ENCODE peak calls at places on chromosomes 11 and 22, in four cellular contexts. M, G, A and Q are unnamed samples. For H3K36me3, the result is how much of the 10 kb centered on the place peaks cover.

GRCh38 chr11:46895821-46896220 is 22.5 kb downstream of the LRP4 start:
- DNase-seq in M (peak), G (no peak), A (no peak), Q (no peak)

GRCh38 chr11:24496728-24497396 is at the start of gene LUZP2:
- DNase-seq in M (peak), G (no peak), A (peak), Q (peak)

GRCh38 chr11:14189874-14190273 is 169.1 kb downstream of the RRAS2 start:
- DNase-seq in M (no peak), G (no peak), A (no peak), Q (no peak)

GRCh38 chr11:8712506-8712905 is 29.9 kb downstream of the RPL27A start:
- DNase-seq in M (no peak), G (no peak), A (no peak), Q (no peak)

GRCh38 chr11:95549276-95549675 is 240.3 kb downstream of the FAM76B start:
- DNase-seq in M (no peak), G (no peak), A (no peak), Q (no peak)

GRCh38 chr11:57476883-57477506 is 16.7 kb downstream of the RTN4RL2 start:
- DNase-seq in M (no peak), G (no peak), A (no peak), Q (no peak)

GRCh38 chr11:1391165-1392010 is 1.7 kb downstream of the BRSK2 start:
- DNase-seq in M (no peak), G (no peak), A (no peak), Q (no peak)

GRCh38 chr11:126602349-126602940 is 247.0 kb downstream of the ST3GAL4 start:
- DNase-seq in M (no peak), G (no peak), A (no peak), Q (no peak)

GRCh38 chr22:29306175-29306829 is at the start of gene GAS2L1:
- DNase-seq in M (peak), G (peak), A (no peak), Q (peak)

GRCh38 chr11:23284626-23285025 is 424.4 kb upstream of the CCDC179 start:
- DNase-seq in M (no peak), G (no peak), A (no peak), Q (peak)

GRCh38 chr11:2368851-2369180 is 8.3 kb upstream of the CD81 start:
- DNase-seq in M (no peak), G (no peak), A (no peak), Q (no peak)

GRCh38 chr11:14420223-14420622 is 61.2 kb upstream of the RRAS2 start:
- DNase-seq in M (no peak), G (no peak), A (no peak), Q (no peak)

GRCh38 chr11:60528934-60529333 is 13.7 kb downstream of the MS4A13 start:
- DNase-seq in M (no peak), G (no peak), A (no peak), Q (no peak)

GRCh38 chr11:12884751-12885318 is 124.3 kb upstream of the RASSF10 start:
- DNase-seq in M (no peak), G (no peak), A (no peak), Q (no peak)

GRCh38 chr11:134356656-134357544 is 25.1 kb downstream of the GLB1L2 start:
- DNase-seq in M (no peak), G (no peak), A (no peak), Q (no peak)

GRCh38 chr11:77154381-77155081 is 26.5 kb downstream of the MYO7A start:
- DNase-seq in M (no peak), G (no peak), A (no peak), Q (no peak)

GRCh38 chr22:37370306-37370979 is 56.8 kb downstream of the ELFN2 start:
- DNase-seq in M (peak), G (no peak), A (no peak), Q (no peak)

GRCh38 chr22:17167486-17167885 is 8.4 kb upstream of the HDHD5 start:
- DNase-seq in M (no peak), G (peak), A (no peak), Q (no peak)

GRCh38 chr11:125627236-125627910 is 2.4 kb downstream of the CHEK1 start:
- DNase-seq in M (no peak), G (no peak), A (no peak), Q (peak)

GRCh38 chr11:8870461-8871282 is 40.3 kb upstream of the AKIP1 start:
- DNase-seq in M (peak), G (peak), A (peak), Q (peak)

GRCh38 chr11:10305964-10306918 is 1.4 kb downstream of the ADM start:
- DNase-seq in M (no peak), G (peak), A (no peak), Q (no peak)

GRCh38 chr11:12330491-12331231 is 46.7 kb upstream of the PARVA start:
- DNase-seq in M (no peak), G (peak), A (no peak), Q (peak)

GRCh38 chr11:119676461-119677020 is 52.5 kb downstream of the NECTIN1 start:
- DNase-seq in M (no peak), G (no peak), A (no peak), Q (peak)

GRCh38 chr11:31764766-31765165 is 46.4 kb downstream of the PAX6 start:
- DNase-seq in M (no peak), G (no peak), A (no peak), Q (no peak)

GRCh38 chr11:111777094-111778046 is 11.2 kb upstream of the PPP2R1B start:
- DNase-seq in M (peak), G (no peak), A (peak), Q (peak)

GRCh38 chr11:76916712-76917111 is 56.0 kb downstream of the ACER3 start:
- DNase-seq in M (no peak), G (no peak), A (no peak), Q (no peak)

GRCh38 chr11:35122308-35122707 is 16.7 kb upstream of the CD44 start:
- DNase-seq in M (no peak), G (no peak), A (no peak), Q (no peak)

GRCh38 chr11:74714904-74715303 is 16.3 kb downstream of the CHRDL2 start:
- DNase-seq in M (no peak), G (no peak), A (no peak), Q (no peak)

GRCh38 chr11:33869511-33870422 is 22.1 kb downstream of the LMO2 start:
- DNase-seq in M (no peak), G (peak), A (no peak), Q (peak)

GRCh38 chr11:117878939-117879475 is 2.5 kb upstream of the FXYD6 start:
- DNase-seq in M (no peak), G (no peak), A (no peak), Q (no peak)

GRCh38 chr11:116379185-116379828 is 393.5 kb downstream of the BUD13 start:
- DNase-seq in M (no peak), G (peak), A (no peak), Q (peak)

GRCh38 chr11:15653191-15653590 is 538.5 kb downstream of the INSC start:
- DNase-seq in M (no peak), G (no peak), A (no peak), Q (no peak)

GRCh38 chr22:24400037-24400725 is 27.2 kb upstream of the ADORA2A start:
- DNase-seq in M (no peak), G (no peak), A (no peak), Q (no peak)
- H3K36me3 ChIP-seq in M (under half), G (under half), A (under half), Q (under half)

DNA sequence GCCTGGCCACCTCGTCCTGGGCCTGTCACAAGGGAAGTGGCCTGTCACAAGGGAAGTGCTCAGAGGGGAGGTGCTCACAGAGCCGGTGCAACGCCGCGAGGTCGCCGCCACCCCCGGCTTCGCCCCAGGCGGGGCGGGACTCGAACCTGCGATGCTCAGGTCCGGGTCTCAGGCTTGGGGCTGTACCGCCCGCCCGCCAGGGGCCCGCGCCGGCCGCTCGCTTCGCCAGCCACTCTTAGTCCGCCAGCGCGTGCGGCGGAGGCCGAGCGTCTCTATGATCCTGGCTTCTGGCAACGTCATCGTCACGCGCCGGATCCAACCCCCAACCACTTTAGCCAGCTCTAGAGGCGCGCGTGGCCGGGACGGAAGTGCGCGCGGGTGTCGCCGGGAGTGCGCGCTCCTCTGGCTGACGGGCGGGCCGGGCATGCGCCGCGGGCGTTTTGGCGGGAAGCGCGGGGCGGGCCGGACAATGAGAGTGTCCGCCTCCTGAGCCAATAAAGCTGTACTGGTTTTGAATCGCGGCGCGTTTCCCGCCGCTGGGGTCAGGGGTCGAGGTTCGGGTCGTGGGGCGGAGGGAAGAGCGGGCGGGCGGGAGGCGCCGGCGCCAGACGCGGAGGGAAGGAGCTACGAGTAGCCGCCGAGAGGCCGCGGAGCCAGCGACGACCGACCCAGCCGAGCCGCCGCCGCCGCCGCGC is at the start of gene TRMT2A:
- DNase-seq in M (peak), G (peak), A (peak), Q (peak)
- H3K36me3 ChIP-seq in M (under half), G (under half), A (under half), Q (under half)

DNA sequence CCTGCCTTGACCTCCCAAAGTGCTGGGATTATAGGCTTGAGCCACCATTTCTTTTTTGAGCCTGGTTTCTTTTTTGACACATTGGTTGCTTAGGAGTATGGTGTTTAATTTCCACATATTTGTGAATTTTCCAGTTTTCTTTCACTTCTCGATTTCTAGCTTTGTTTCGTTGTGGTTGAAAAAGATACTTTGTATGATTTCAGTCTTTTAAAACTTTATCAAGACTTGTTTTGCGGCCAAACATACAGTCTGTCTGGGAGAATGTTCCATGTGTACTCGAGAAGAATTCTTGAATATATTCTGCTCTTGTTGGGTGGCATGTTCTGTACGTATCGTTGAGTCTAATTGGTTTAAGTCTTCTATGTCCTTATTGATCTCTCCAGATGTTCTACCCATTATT is 20.8 kb downstream of the SHANK3 start:
- DNase-seq in M (no peak), G (no peak), A (no peak), Q (no peak)
- H3K36me3 ChIP-seq in M (under half), G (under half), A (under half), Q (under half)

GRCh38 chr11:44914105-44914504 is 36.6 kb downstream of the TP53I11 start:
- DNase-seq in M (no peak), G (no peak), A (no peak), Q (no peak)

GRCh38 chr11:44915621-44916020 is 35.1 kb downstream of the TP53I11 start:
- DNase-seq in M (no peak), G (no peak), A (no peak), Q (no peak)

GRCh38 chr11:44912270-44912987 is 38.3 kb downstream of the TP53I11 start:
- DNase-seq in M (no peak), G (no peak), A (no peak), Q (no peak)

GRCh38 chr11:44911031-44911814 is 39.5 kb downstream of the TP53I11 start:
- DNase-seq in M (peak), G (peak), A (peak), Q (peak)

GRCh38 chr11:44913502-44913901 is 37.2 kb downstream of the TP53I11 start:
- DNase-seq in M (no peak), G (no peak), A (no peak), Q (no peak)
- H3K36me3 ChIP-seq in M (under half), G (under half), A (under half), Q (under half)

GRCh38 chr11:63845305-63845704 is 6.4 kb downstream of the MARK2 start:
- DNase-seq in M (no peak), G (no peak), A (no peak), Q (peak)
- H3K36me3 ChIP-seq in M (under half), G (under half), A (under half), Q (under half)

DNA sequence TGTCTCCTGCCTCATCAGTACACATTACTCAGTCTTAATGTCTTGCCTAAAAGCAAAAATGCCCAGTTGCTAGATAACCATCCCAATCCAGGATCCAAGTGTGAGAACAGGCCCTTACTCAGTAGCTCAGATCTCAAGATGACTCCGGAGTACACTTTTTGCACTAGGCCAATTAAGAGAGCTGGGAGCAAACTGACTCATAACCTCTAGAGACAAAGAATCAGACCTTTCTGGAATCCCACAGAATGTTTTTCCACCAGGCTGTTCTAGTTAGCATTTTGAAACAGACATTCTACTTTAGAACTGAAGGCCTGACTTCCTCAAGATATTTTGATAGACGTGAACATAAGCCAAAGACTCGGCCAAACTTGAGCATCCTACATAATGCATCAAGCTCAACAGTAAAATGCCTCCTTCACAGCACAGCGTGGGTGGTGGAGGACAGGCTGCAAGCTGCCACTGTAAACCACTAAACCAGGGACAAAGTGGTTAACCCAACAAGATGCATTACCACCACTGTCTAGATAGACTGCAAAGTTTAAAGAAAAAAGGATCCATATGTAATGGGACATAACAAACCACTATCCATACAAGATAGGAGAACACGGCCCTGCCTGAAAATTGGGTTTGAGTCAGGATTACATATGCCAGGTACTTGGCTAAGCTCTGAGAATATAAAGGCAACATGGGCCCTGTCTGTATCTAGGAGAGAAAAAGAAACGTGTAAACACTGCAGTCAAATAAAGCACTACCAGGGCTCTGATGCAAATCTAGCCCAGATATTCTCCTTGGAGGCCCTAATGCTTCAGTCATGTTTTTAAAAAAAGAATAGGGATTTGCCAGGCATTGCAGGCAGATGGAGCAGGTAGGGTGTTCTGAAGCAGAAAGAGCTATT is 48.3 kb downstream of the MYH9 start:
- DNase-seq in M (no peak), G (no peak), A (no peak), Q (no peak)
- H3K36me3 ChIP-seq in M (under half), G (under half), A (under half), Q (under half)

GRCh38 chr11:42410251-42410956 is 901.4 kb upstream of the API5 start:
- DNase-seq in M (no peak), G (no peak), A (no peak), Q (peak)
- H3K36me3 ChIP-seq in M (under half), G (under half), A (under half), Q (under half)